ENCODE peak calls at places on chromosome 12, in six cellular contexts. Q is left cardiac atrium; S is activated B cell treated with CpG ODN at 0.5 μM for 24 hours; A is gastroesophageal sphincter; X is naive thymus-derived CD4-positive, alpha-beta T cell; F is lower lobe of right lung. O is an unnamed sample.

GRCh38 chr12:39905152-39905551 is 200.7 kb downstream of the SLC2A13 start:
- ATAC-seq in A (peak), Q (peak), F (no peak), X (no peak), S (no peak), O (no peak)

GRCh38 chr12:121794532-121795028 is 1.1 kb upstream of the RHOF start:
- ATAC-seq in F (peak), Q (peak), X (peak), A (peak), S (peak), O (peak)

GRCh38 chr12:68043446-68043845 is 54.2 kb downstream of the IFNG-AS1 start:
- ATAC-seq in S (no peak), X (no peak), Q (no peak), A (no peak), F (no peak), O (no peak)

GRCh38 chr12:10641735-10642500 is 28.5 kb upstream of the MAGOHB start:
- ATAC-seq in F (no peak), Q (peak), S (no peak), A (peak), X (no peak), O (no peak)

GRCh38 chr12:50042693-50043092 is 14.7 kb upstream of the ASIC1 start:
- ATAC-seq in A (no peak), S (no peak), F (no peak), Q (no peak), X (no peak), O (no peak)

GRCh38 chr12:6158263-6158662 is 33.8 kb upstream of the VWF start:
- ATAC-seq in S (no peak), F (no peak), Q (peak), X (no peak), A (no peak), O (no peak)

GRCh38 chr12:89840162-89840922 is 131.7 kb upstream of the ATP2B1 start:
- ATAC-seq in S (no peak), F (no peak), Q (no peak), X (no peak), A (no peak), O (peak)

GRCh38 chr12:12294215-12295005 is 27.6 kb upstream of the LRP6 start:
- ATAC-seq in X (no peak), Q (no peak), F (no peak), A (no peak), S (no peak), O (no peak)